ENCODE peak calls at places on chromosome 22, in ten cellular contexts. S is HAP-1; V is GM03348; I is astrocyte of the spinal cord; O is GM23248; K is CD8-positive, alpha-beta memory T cell; R is RCC 7860; H is A549; L is HCEC 1CT; M is neural progenitor cell. A is an unnamed sample.
A peak's percentile ranks its signal among the peaks of the same experiment; 100 is the strongest.

GRCh38 chr22:45886502-45886901 is 90.5 kb downstream of the WNT7B start:
- DNase-seq in S (no peak), H (no peak), R (no peak), V (no peak), M (no peak), L (no peak), O (no peak), K (no peak), I (no peak), A (no peak)

GRCh38 chr22:34960005-34960404 is 106.0 kb upstream of the ISX start:
- DNase-seq in R (no peak), V (no peak), I (no peak), L (no peak), H (no peak), K (no peak), S (no peak), O (no peak), M (peak; percentile 52), A (no peak)

GRCh38 chr22:43212434-43212952 is 25.6 kb upstream of the TTLL12 start:
- DNase-seq in L (no peak), M (no peak), S (no peak), R (no peak), K (no peak), I (no peak), H (no peak), O (no peak), V (no peak), A (no peak)

GRCh38 chr22:19776433-19777031 is 16.0 kb downstream of the TBX1 start:
- DNase-seq in M (no peak), L (no peak), S (no peak), R (no peak), V (peak; percentile 78), K (no peak), H (no peak), I (no peak), O (peak; percentile 50), A (no peak)

GRCh38 chr22:29146771-29147170 is 58.9 kb upstream of the EMID1 start:
- DNase-seq in R (no peak), H (no peak), S (no peak), M (no peak), K (no peak), V (no peak), I (no peak), O (no peak), L (no peak), A (no peak)

GRCh38 chr22:29380032-29380781 is 8.2 kb downstream of the AP1B1 start:
- DNase-seq in I (no peak), K (no peak), R (no peak), S (no peak), O (peak; percentile 58), V (no peak), H (no peak), L (no peak), M (no peak), A (no peak)

GRCh38 chr22:46148336-46148735 is 2.0 kb upstream of the PPARA start:
- DNase-seq in V (no peak), M (no peak), H (no peak), S (no peak), L (no peak), I (no peak), R (no peak), O (no peak), K (no peak), A (no peak)

GRCh38 chr22:32502346-32502745 is 27.7 kb downstream of the FBXO7 start:
- DNase-seq in I (no peak), O (no peak), M (peak; percentile 74), S (peak; percentile 79), K (no peak), V (no peak), R (no peak), L (no peak), H (no peak), A (no peak)

GRCh38 chr22:27245056-27245455 is 556.5 kb downstream of the MN1 start:
- DNase-seq in L (no peak), M (no peak), H (no peak), I (no peak), R (peak; percentile 68), S (no peak), K (no peak), O (no peak), V (no peak), A (no peak)

GRCh38 chr22:38835888-38836301 is 7.9 kb downstream of the NPTXR start:
- DNase-seq in M (no peak), I (peak; percentile 59), V (no peak), R (no peak), O (peak; percentile 88), K (no peak), H (no peak), S (peak; percentile 18), L (peak; percentile 19), A (no peak)

GRCh38 chr22:44947846-44948245 is 62.0 kb downstream of the PHF21B start:
- DNase-seq in V (no peak), S (no peak), O (no peak), L (no peak), H (no peak), K (no peak), M (no peak), R (no peak), I (no peak), A (no peak)

GRCh38 chr22:40813912-40814315 is 5.2 kb downstream of the SLC25A17 start:
- DNase-seq in O (no peak), L (no peak), K (no peak), H (no peak), V (no peak), S (no peak), M (no peak), R (no peak), I (no peak), A (no peak)

GRCh38 chr22:35172452-35172851 is 84.8 kb upstream of the HMGXB4 start:
- DNase-seq in O (no peak), H (no peak), L (no peak), V (no peak), K (no peak), I (no peak), S (no peak), R (no peak), M (no peak), A (no peak)

GRCh38 chr22:40178417-40179409 is 988 bp downstream of the TNRC6B start:
- DNase-seq in I (peak; percentile 57), K (peak; percentile 45), H (no peak), S (peak; percentile 80), L (peak; percentile 43), M (peak; percentile 79), V (peak; percentile 20), R (peak; percentile 50), O (peak; percentile 71), A (no peak)

GRCh38 chr22:21446827-21447690 is 20.1 kb upstream of the TMEM191C start:
- DNase-seq in L (no peak), H (no peak), M (no peak), V (no peak), R (no peak), O (no peak), K (no peak), I (no peak), S (no peak), A (no peak)

GRCh38 chr22:39928556-39929401 is 27.9 kb downstream of the GRAP2 start:
- DNase-seq in M (no peak), I (no peak), K (no peak), H (no peak), V (no peak), S (no peak), R (no peak), O (no peak), L (no peak), A (no peak)

GRCh38 chr22:30370681-30371080 is 13.9 kb downstream of the CCDC157 start:
- DNase-seq in K (no peak), S (no peak), R (no peak), L (no peak), O (no peak), I (no peak), H (no peak), M (no peak), V (no peak), A (no peak)

GRCh38 chr22:24146791-24147353 is 34.4 kb upstream of the SUSD2 start:
- DNase-seq in R (peak; percentile 3), O (peak; percentile 65), V (peak; percentile 79), I (peak; percentile 85), H (no peak), K (no peak), S (no peak), M (peak; percentile 16), L (peak; percentile 72), A (no peak)

GRCh38 chr22:23204541-23205157 is 24.3 kb downstream of the BCR start:
- DNase-seq in M (no peak), R (no peak), V (peak; percentile 54), L (no peak), S (no peak), I (no peak), K (no peak), O (peak; percentile 51), H (no peak), A (no peak)

GRCh38 chr22:37784829-37785495 is 22.8 kb upstream of the GCAT start:
- DNase-seq in S (no peak), K (no peak), H (no peak), V (no peak), O (no peak), R (no peak), M (no peak), I (no peak), L (no peak), A (no peak)

GRCh38 chr22:41052661-41053490 is 39.5 kb upstream of the EP300 start:
- DNase-seq in R (no peak), S (peak; percentile 30), O (peak; percentile 60), I (peak; percentile 60), K (no peak), L (peak; percentile 83), V (no peak), M (no peak), H (no peak), A (no peak)

GRCh38 chr22:31846161-31847115 is 92.6 kb downstream of the DEPDC5 start:
- DNase-seq in I (peak; percentile 72), S (no peak), L (peak; percentile 42), R (no peak), M (no peak), K (no peak), H (peak; percentile 8), O (peak; percentile 28), V (no peak), A (no peak)

GRCh38 chr22:33921576-33922181 is 1.4 kb upstream of the LARGE1 start:
- DNase-seq in M (peak; percentile 94), S (peak; percentile 58), O (peak; percentile 76), R (no peak), H (peak; percentile 8), K (peak; percentile 19), L (no peak), I (peak; percentile 45), V (peak; percentile 83), A (no peak)

GRCh38 chr22:46007848-46008261 is 30.9 kb upstream of the WNT7B start:
- DNase-seq in V (peak; percentile 95), R (peak; percentile 90), H (no peak), M (no peak), K (no peak), S (no peak), I (peak; percentile 92), O (peak; percentile 98), L (peak; percentile 90), A (no peak)

GRCh38 chr22:50191041-50191740 is 5.5 kb downstream of the TRABD start:
- DNase-seq in I (no peak), M (no peak), K (peak; percentile 90), O (no peak), V (no peak), L (no peak), R (peak; percentile 4), S (no peak), H (no peak), A (no peak)

GRCh38 chr22:22877523-22878210 is 9.9 kb upstream of the IGLL5 start:
- DNase-seq in K (peak; percentile 64), R (peak; percentile 16), H (peak; percentile 51), S (peak; percentile 59), O (peak; percentile 74), V (peak; percentile 79), L (peak; percentile 56), I (peak; percentile 26), M (peak; percentile 87), A (no peak)

GRCh38 chr22:31818481-31819392 is 64.9 kb downstream of the DEPDC5 start:
- DNase-seq in M (peak; percentile 15), V (peak; percentile 54), L (peak; percentile 18), H (no peak), R (peak; percentile 70), K (no peak), O (peak; percentile 67), S (no peak), I (peak; percentile 52), A (no peak)

GRCh38 chr22:19619144-19620009 is 94.9 kb upstream of the SEPTIN5 start:
- DNase-seq in R (no peak), M (no peak), O (no peak), K (no peak), V (no peak), I (no peak), S (no peak), L (no peak), H (no peak), A (no peak)